ENCODE peak calls at places on chromosomes 5 and 9, in ten cellular contexts. K, M, G, R, N, F, J, E, A and Q are unnamed samples.

GRCh38 chr9:127231666-127232065 is 32.9 kb upstream of the GARNL3 start:
- DNase-seq in G (no peak), A (no peak), E (no peak), F (no peak), M (no peak), J (no peak), N (no peak), K (no peak), R (no peak), Q (no peak)

GRCh38 chr9:120776788-120777187 is 16.4 kb downstream of the FBXW2 start:
- DNase-seq in R (no peak), N (no peak), J (no peak), E (no peak), K (no peak), G (no peak), F (no peak), A (no peak), M (no peak), Q (no peak)

GRCh38 chr5:35089688-35090314 is 42.1 kb upstream of the AGXT2 start:
- DNase-seq in K (peak; percentile 72), A (peak; percentile 84), G (peak; percentile 88), E (peak; percentile 73), R (peak; percentile 29), M (peak; percentile 77), F (no peak), N (no peak), J (peak; percentile 57), Q (peak; percentile 63)

GRCh38 chr9:112048924-112049785 is 125.9 kb downstream of the SUSD1 start:
- DNase-seq in J (peak; percentile 86), K (peak; percentile 69), A (peak; percentile 62), R (no peak), E (no peak), F (no peak), G (no peak), N (no peak), M (peak; percentile 51), Q (peak; percentile 59)

GRCh38 chr5:181138258-181138657 is 7.3 kb upstream of the OR2V1 start:
- DNase-seq in K (no peak), J (no peak), F (no peak), G (peak; percentile 62), N (no peak), A (no peak), R (no peak), M (no peak), E (no peak), Q (no peak)

GRCh38 chr9:20606637-20607036 is 15.7 kb downstream of the MLLT3 start:
- DNase-seq in G (peak; percentile 27), R (peak; percentile 35), J (no peak), F (no peak), K (no peak), N (no peak), A (peak; percentile 28), E (no peak), M (no peak), Q (no peak)

GRCh38 chr9:121201045-121201737 is 478 bp downstream of the RAB14 start:
- DNase-seq in J (no peak), A (no peak), M (no peak), N (peak; percentile 83), G (peak; percentile 60), E (peak; percentile 34), K (peak; percentile 60), R (peak; percentile 57), F (peak; percentile 88), Q (no peak)

GRCh38 chr5:74543162-74543995 is 97.1 kb downstream of the ENC1 start:
- DNase-seq in M (peak; percentile 70), R (no peak), N (no peak), G (peak; percentile 84), K (no peak), F (no peak), E (peak; percentile 51), A (peak; percentile 74), J (peak; percentile 92), Q (peak; percentile 86)

GRCh38 chr9:93911871-93912554 is 43.1 kb downstream of the BARX1 start:
- DNase-seq in G (peak; percentile 29), M (no peak), R (peak; percentile 76), J (no peak), E (no peak), F (peak; percentile 45), A (no peak), K (no peak), N (no peak), Q (no peak)

GRCh38 chr9:16013826-16014225 is 461.0 kb downstream of the CCDC171 start:
- DNase-seq in J (no peak), K (no peak), F (no peak), G (no peak), R (no peak), N (no peak), A (no peak), E (no peak), M (no peak), Q (no peak)

GRCh38 chr5:179343902-179344300 is 1.4 kb downstream of the ADAMTS2 start:
- DNase-seq in R (peak; percentile 42), N (no peak), A (peak; percentile 58), M (peak; percentile 65), K (peak; percentile 21), G (peak; percentile 90), E (no peak), F (peak; percentile 77), J (no peak), Q (no peak)

GRCh38 chr5:179344301-179345178 is 721 bp downstream of the ADAMTS2 start:
- DNase-seq in K (no peak), A (peak; percentile 33), J (no peak), F (peak; percentile 77), N (no peak), R (no peak), M (no peak), E (no peak), G (peak; percentile 39), Q (no peak)

GRCh38 chr5:179343021-179343781 is 2.1 kb downstream of the ADAMTS2 start:
- DNase-seq in N (no peak), E (no peak), M (no peak), R (no peak), J (no peak), G (peak; percentile 47), K (no peak), A (no peak), F (no peak), Q (no peak)

GRCh38 chr5:179340465-179340864 is 4.8 kb downstream of the ADAMTS2 start:
- DNase-seq in K (no peak), F (no peak), M (no peak), J (no peak), G (no peak), R (no peak), A (no peak), E (no peak), N (no peak), Q (no peak)

GRCh38 chr5:179342577-179342976 is 2.7 kb downstream of the ADAMTS2 start:
- DNase-seq in F (no peak), A (peak; percentile 60), G (peak; percentile 58), M (peak; percentile 75), J (no peak), E (no peak), K (no peak), N (no peak), R (no peak), Q (no peak)
- H3K4me3 ChIP-seq in F (no peak overlapping the region), A (peak overlapping the region; percentile 23), G (peak overlapping the region; percentile 83), M (peak overlapping the region; percentile 79), J (no peak overlapping the region), E (no peak overlapping the region), K (no peak overlapping the region), N (peak overlapping the region; percentile 57), R (no peak overlapping the region), Q (no peak overlapping the region)

GRCh38 chr9:14405176-14405575 is 91.2 kb upstream of the NFIB start:
- DNase-seq in G (no peak), A (no peak), E (no peak), R (no peak), K (no peak), F (no peak), N (no peak), J (no peak), M (no peak), Q (no peak)

GRCh38 chr9:14403112-14403511 is 89.2 kb upstream of the NFIB start:
- DNase-seq in A (no peak), G (no peak), R (no peak), J (no peak), N (no peak), K (no peak), E (no peak), F (no peak), M (no peak), Q (no peak)

GRCh38 chr9:14396171-14396570 is 82.2 kb upstream of the NFIB start:
- DNase-seq in J (no peak), E (no peak), F (no peak), A (no peak), G (no peak), M (no peak), R (peak; percentile 52), K (no peak), N (no peak), Q (no peak)

GRCh38 chr9:14399736-14400657 is 86.1 kb upstream of the NFIB start:
- DNase-seq in N (no peak), M (peak; percentile 71), J (no peak), G (no peak), K (no peak), R (no peak), A (peak; percentile 28), E (no peak), F (no peak), Q (no peak)

DNA sequence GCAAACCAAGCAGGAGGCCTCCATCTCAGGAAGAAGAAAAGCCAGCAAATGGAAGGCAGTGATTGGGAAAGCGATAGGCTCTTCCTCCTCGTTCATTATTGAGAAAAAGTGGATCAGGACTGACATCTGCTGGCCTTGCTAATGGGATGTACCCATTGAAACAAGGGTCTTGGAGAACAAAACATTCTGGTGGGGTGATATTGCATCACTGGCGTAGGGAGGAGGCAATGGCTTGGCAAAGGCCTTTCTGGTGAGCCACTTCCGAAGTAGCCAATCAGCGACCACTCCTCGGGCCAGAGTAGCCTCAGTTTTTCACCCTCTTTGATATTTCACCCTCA is 86.7 kb upstream of the NFIB start:
- DNase-seq in G (peak; percentile 88), A (peak; percentile 93), R (peak; percentile 41), J (peak; percentile 82), M (peak; percentile 94), K (peak; percentile 7), F (no peak), N (no peak), E (peak; percentile 39), Q (peak; percentile 85)
- TF ChIP-seq CTCF in G (peak; percentile 93), A (peak; percentile 76), R (peak; percentile 72), J (peak; percentile 52), M (peak; percentile 67), K (peak; percentile 27), F (no peak), N (peak; percentile 54), E (no peak), Q (peak; percentile 66)

GRCh38 chr9:37377688-37378612 is 44.5 kb upstream of the GRHPR start:
- DNase-seq in G (no peak), F (no peak), R (no peak), A (no peak), E (no peak), K (no peak), N (no peak), M (no peak), J (no peak), Q (no peak)
- H3K4me3 ChIP-seq in G (no peak overlapping the region), F (no peak overlapping the region), R (no peak overlapping the region), A (no peak overlapping the region), E (no peak overlapping the region), K (no peak overlapping the region), N (no peak overlapping the region), M (no peak overlapping the region), J (no peak overlapping the region), Q (no peak overlapping the region)

GRCh38 chr5:17620627-17621026 is 10.4 kb downstream of the TAF11L12 start:
- DNase-seq in E (no peak), M (no peak), N (no peak), F (peak; percentile 53), A (no peak), G (peak; percentile 77), R (no peak), J (no peak), K (no peak), Q (no peak)

GRCh38 chr5:17625686-17626085 is 6.2 kb upstream of the TAF11L13 start:
- DNase-seq in A (no peak), R (no peak), F (no peak), E (no peak), J (no peak), K (no peak), G (no peak), N (no peak), M (no peak), Q (no peak)
- TF ChIP-seq CTCF in A (no peak), R (no peak), F (no peak), E (no peak), J (no peak), K (no peak), G (no peak), N (no peak), M (no peak), Q (no peak)